ENCODE peak calls at places on chromosomes 16 and 17, in ten cellular contexts. P is lung; D is HFFc6; Y is IMR-90; W is stimulated activated CD4-positive, alpha-beta T cell treated with anti-CD3 and anti-CD28 coated beads, Interleukin-15, amount 100 ng/mL, for 1 hour; Q is neural progenitor cell; G is CD8-positive, alpha-beta T cell; V is activated effector memory CD4-positive, alpha-beta T cell treated with Interleukin-2 at 50 U/mL for 16 hours; J is adrenal gland; A is KBM-7. U is an unnamed sample.

GRCh38 chr17:40605301-40605700 is 40.0 kb upstream of the CCR7 start:
- DNase-seq in A (no peak), G (peak), Y (no peak), D (no peak), W (peak), V (peak), J (no peak), Q (no peak), P (no peak), U (no peak)

GRCh38 chr17:42378597-42379594 is 9.3 kb downstream of the STAT3 start:
- DNase-seq in W (no peak), P (no peak), Y (peak), G (no peak), J (no peak), A (peak), Q (no peak), V (no peak), D (no peak), U (peak)

GRCh38 chr16:72188512-72188911 is 16.6 kb upstream of the PMFBP1 start:
- DNase-seq in V (no peak), W (no peak), D (no peak), Q (no peak), P (no peak), A (no peak), G (no peak), J (no peak), Y (no peak), U (no peak)

GRCh38 chr16:66900721-66901441 is 17.8 kb downstream of the CDH16 start:
- DNase-seq in P (no peak), A (no peak), G (no peak), D (no peak), V (no peak), J (no peak), Y (no peak), W (no peak), Q (no peak), U (no peak)

GRCh38 chr16:50861451-50861850 is 119.6 kb downstream of the CYLD start:
- DNase-seq in D (no peak), P (no peak), A (no peak), J (no peak), V (no peak), W (no peak), Q (no peak), Y (no peak), G (no peak), U (no peak)

GRCh38 chr17:80742091-80742490 is 197.5 kb downstream of the RPTOR start:
- DNase-seq in W (no peak), G (no peak), Q (no peak), A (no peak), P (no peak), J (no peak), D (no peak), Y (no peak), V (no peak), U (no peak)

GRCh38 chr17:65243838-65244237 is 106.7 kb downstream of the RGS9 start:
- DNase-seq in G (no peak), A (no peak), J (peak), Y (peak), Q (peak), W (no peak), D (peak), V (no peak), P (peak), U (no peak)

GRCh38 chr17:4199818-4200402 is 56.9 kb downstream of the CYB5D2 start:
- DNase-seq in D (no peak), A (peak), V (no peak), Y (peak), Q (peak), J (no peak), P (no peak), G (no peak), W (no peak), U (peak)

GRCh38 chr17:79033741-79034501 is 10.0 kb downstream of the C1QTNF1 start:
- DNase-seq in Q (no peak), J (peak), V (no peak), P (no peak), A (no peak), W (no peak), D (no peak), G (no peak), Y (no peak), U (no peak)

GRCh38 chr17:81713556-81714411 is 1.7 kb downstream of the SLC25A10 start:
- DNase-seq in G (no peak), V (no peak), P (no peak), D (no peak), W (no peak), J (no peak), Q (peak), Y (no peak), A (no peak), U (no peak)

GRCh38 chr17:4810696-4811289 is 3.8 kb downstream of the PLD2 start:
- DNase-seq in D (no peak), Y (no peak), V (no peak), A (no peak), Q (peak), G (no peak), J (no peak), P (no peak), W (no peak), U (peak)

GRCh38 chr16:55703003-55704001 is 47.5 kb downstream of the SLC6A2 start:
- DNase-seq in V (no peak), Q (peak), Y (peak), P (no peak), G (no peak), W (no peak), J (peak), D (peak), A (peak), U (peak)

GRCh38 chr17:38554430-38555350 is 51.1 kb downstream of the SRCIN1 start:
- DNase-seq in V (no peak), Q (no peak), Y (peak), A (peak), D (no peak), W (no peak), P (no peak), J (no peak), G (no peak), U (no peak)

GRCh38 chr16:50680556-50680893 is 587 bp downstream of the SNX20 start:
- DNase-seq in Q (no peak), Y (no peak), D (no peak), J (no peak), P (no peak), G (no peak), V (no peak), A (no peak), W (no peak), U (no peak)

GRCh38 chr16:15777533-15778203 is 79.2 kb downstream of the MYH11 start:
- DNase-seq in Q (peak), Y (peak), J (no peak), D (peak), G (no peak), A (peak), V (no peak), P (no peak), W (no peak), U (peak)

GRCh38 chr17:40539711-40540411 is 25.4 kb downstream of the CCR7 start:
- DNase-seq in Q (no peak), J (peak), P (no peak), V (no peak), A (no peak), Y (no peak), W (no peak), G (no peak), D (no peak), U (no peak)

U was measured in NAMALWA.